ENCODE peak calls at places on chromosomes 3 and 15, in eight cellular contexts. One of them, this sample, is unnamed.

GRCh38 chr3:126270145-126270811 is 86.9 kb downstream of the KLF15 start:
- DNase-seq in CD8-positive, alpha-beta T cell: no peak
- DNase-seq in neuronal stem cell: no peak
- DNase-seq in H7: no peak
- DNase-seq in ovary: peak
- DNase-seq in aorta: peak
- DNase-seq in DND-41: no peak
- DNase-seq in endothelial cell of umbilical vein: peak
- DNase-seq in this sample: no peak

GRCh38 chr3:172163320-172163719 is 123.9 kb downstream of the FNDC3B start:
- DNase-seq in CD8-positive, alpha-beta T cell: no peak
- DNase-seq in neuronal stem cell: no peak
- DNase-seq in H7: no peak
- DNase-seq in ovary: no peak
- DNase-seq in aorta: no peak
- DNase-seq in DND-41: no peak
- DNase-seq in endothelial cell of umbilical vein: no peak
- DNase-seq in this sample: no peak

GRCh38 chr15:59268199-59268979 is 61.7 kb downstream of the LDHAL6B start:
- DNase-seq in CD8-positive, alpha-beta T cell: no peak
- DNase-seq in neuronal stem cell: no peak
- DNase-seq in H7: no peak
- DNase-seq in ovary: no peak
- DNase-seq in aorta: no peak
- DNase-seq in DND-41: no peak
- DNase-seq in endothelial cell of umbilical vein: peak
- DNase-seq in this sample: no peak

GRCh38 chr15:57554063-57554820 is 37.5 kb upstream of the MYZAP start:
- DNase-seq in CD8-positive, alpha-beta T cell: no peak
- DNase-seq in neuronal stem cell: no peak
- DNase-seq in H7: no peak
- DNase-seq in ovary: no peak
- DNase-seq in aorta: no peak
- DNase-seq in DND-41: no peak
- DNase-seq in endothelial cell of umbilical vein: peak
- DNase-seq in this sample: peak

GRCh38 chr3:126370606-126371005 is 13.4 kb upstream of the KLF15 start:
- DNase-seq in CD8-positive, alpha-beta T cell: no peak
- DNase-seq in neuronal stem cell: no peak
- DNase-seq in H7: no peak
- DNase-seq in ovary: no peak
- DNase-seq in aorta: peak
- DNase-seq in DND-41: no peak
- DNase-seq in endothelial cell of umbilical vein: no peak
- DNase-seq in this sample: no peak

GRCh38 chr3:57956119-57956832 is 51.9 kb upstream of the FLNB start:
- DNase-seq in CD8-positive, alpha-beta T cell: no peak
- DNase-seq in neuronal stem cell: no peak
- DNase-seq in H7: no peak
- DNase-seq in ovary: no peak
- DNase-seq in aorta: no peak
- DNase-seq in DND-41: no peak
- DNase-seq in endothelial cell of umbilical vein: peak
- DNase-seq in this sample: no peak

GRCh38 chr3:27678234-27678633 is 43.9 kb downstream of the EOMES start:
- DNase-seq in CD8-positive, alpha-beta T cell: no peak
- DNase-seq in neuronal stem cell: no peak
- DNase-seq in H7: no peak
- DNase-seq in ovary: no peak
- DNase-seq in aorta: no peak
- DNase-seq in DND-41: no peak
- DNase-seq in endothelial cell of umbilical vein: no peak
- DNase-seq in this sample: no peak

GRCh38 chr3:184129012-184129411 is 6.1 kb upstream of the EIF2B5 start:
- DNase-seq in CD8-positive, alpha-beta T cell: no peak
- DNase-seq in neuronal stem cell: peak
- DNase-seq in H7: peak
- DNase-seq in ovary: no peak
- DNase-seq in aorta: no peak
- DNase-seq in DND-41: peak
- DNase-seq in endothelial cell of umbilical vein: peak
- DNase-seq in this sample: peak

GRCh38 chr15:58398053-58398452 is 33.7 kb upstream of the LIPC start:
- DNase-seq in CD8-positive, alpha-beta T cell: no peak
- DNase-seq in neuronal stem cell: no peak
- DNase-seq in H7: no peak
- DNase-seq in ovary: no peak
- DNase-seq in aorta: no peak
- DNase-seq in DND-41: no peak
- DNase-seq in endothelial cell of umbilical vein: no peak
- DNase-seq in this sample: no peak

GRCh38 chr3:143242691-143243090 is 123.1 kb downstream of the CHST2 start:
- DNase-seq in CD8-positive, alpha-beta T cell: no peak
- DNase-seq in neuronal stem cell: no peak
- DNase-seq in H7: no peak
- DNase-seq in ovary: no peak
- DNase-seq in aorta: no peak
- DNase-seq in DND-41: no peak
- DNase-seq in endothelial cell of umbilical vein: no peak
- DNase-seq in this sample: no peak

GRCh38 chr15:78131295-78132021 is at the start of gene CIB2:
- DNase-seq in CD8-positive, alpha-beta T cell: peak
- DNase-seq in neuronal stem cell: peak
- DNase-seq in H7: peak
- DNase-seq in ovary: peak
- DNase-seq in aorta: peak
- DNase-seq in DND-41: peak
- DNase-seq in endothelial cell of umbilical vein: peak
- DNase-seq in this sample: peak

GRCh38 chr3:31927806-31928205 is 53.3 kb downstream of the OSBPL10 start:
- DNase-seq in CD8-positive, alpha-beta T cell: no peak
- DNase-seq in neuronal stem cell: no peak
- DNase-seq in H7: no peak
- DNase-seq in ovary: no peak
- DNase-seq in aorta: no peak
- DNase-seq in DND-41: no peak
- DNase-seq in endothelial cell of umbilical vein: no peak
- DNase-seq in this sample: no peak

GRCh38 chr3:169966086-169966950 is at the start of gene SEC62:
- DNase-seq in CD8-positive, alpha-beta T cell: peak
- DNase-seq in neuronal stem cell: peak
- DNase-seq in H7: peak
- DNase-seq in ovary: peak
- DNase-seq in aorta: peak
- DNase-seq in DND-41: peak
- DNase-seq in endothelial cell of umbilical vein: peak
- DNase-seq in this sample: peak

GRCh38 chr3:189305412-189305811 is 133.6 kb downstream of the TPRG1 start:
- DNase-seq in CD8-positive, alpha-beta T cell: no peak
- DNase-seq in neuronal stem cell: no peak
- DNase-seq in H7: no peak
- DNase-seq in ovary: no peak
- DNase-seq in aorta: no peak
- DNase-seq in DND-41: no peak
- DNase-seq in endothelial cell of umbilical vein: no peak
- DNase-seq in this sample: no peak

GRCh38 chr3:149151843-149152242 is 22.4 kb downstream of the HPS3 start:
- DNase-seq in CD8-positive, alpha-beta T cell: no peak
- DNase-seq in neuronal stem cell: no peak
- DNase-seq in H7: no peak
- DNase-seq in ovary: no peak
- DNase-seq in aorta: no peak
- DNase-seq in DND-41: no peak
- DNase-seq in endothelial cell of umbilical vein: peak
- DNase-seq in this sample: no peak

GRCh38 chr3:191094057-191094456 is 105.0 kb upstream of the OSTN start:
- DNase-seq in CD8-positive, alpha-beta T cell: no peak
- DNase-seq in neuronal stem cell: no peak
- DNase-seq in H7: no peak
- DNase-seq in ovary: no peak
- DNase-seq in aorta: no peak
- DNase-seq in DND-41: no peak
- DNase-seq in endothelial cell of umbilical vein: no peak
- DNase-seq in this sample: no peak

GRCh38 chr3:158685151-158685550 is 12.7 kb upstream of the LXN start:
- DNase-seq in CD8-positive, alpha-beta T cell: no peak
- DNase-seq in neuronal stem cell: no peak
- DNase-seq in H7: no peak
- DNase-seq in ovary: no peak
- DNase-seq in aorta: no peak
- DNase-seq in DND-41: no peak
- DNase-seq in endothelial cell of umbilical vein: peak
- DNase-seq in this sample: no peak

GRCh38 chr3:67329358-67329757 is 325.1 kb downstream of the SUCLG2 start:
- DNase-seq in CD8-positive, alpha-beta T cell: no peak
- DNase-seq in neuronal stem cell: no peak
- DNase-seq in H7: no peak
- DNase-seq in ovary: no peak
- DNase-seq in aorta: no peak
- DNase-seq in DND-41: no peak
- DNase-seq in endothelial cell of umbilical vein: no peak
- DNase-seq in this sample: no peak